ENCODE peak calls at places on chromosomes 12 and 14, in four cellular contexts. One of them, this sample, is unnamed. For H3K27me3, the result is how much of the 10 kb centered on the place peaks cover.

GRCh38 chr12:31645944-31646343 is 13.5 kb upstream of the ETFBKMT start:
- DNase-seq in mammary epithelial cell: no peak
- DNase-seq in heart left ventricle: no peak
- DNase-seq in PC-3: no peak
- DNase-seq in this sample: no peak

GRCh38 chr14:100065942-100066574 is 836 bp downstream of the EVL start:
- DNase-seq in mammary epithelial cell: no peak
- DNase-seq in heart left ventricle: peak
- DNase-seq in PC-3: no peak
- DNase-seq in this sample: no peak

GRCh38 chr12:105278043-105278697 is 42.2 kb upstream of the APPL2 start:
- DNase-seq in mammary epithelial cell: no peak
- DNase-seq in heart left ventricle: no peak
- DNase-seq in PC-3: peak
- DNase-seq in this sample: no peak

GRCh38 chr14:91374897-91375747 is 42.5 kb downstream of the CCDC88C start:
- DNase-seq in mammary epithelial cell: no peak
- DNase-seq in heart left ventricle: no peak
- DNase-seq in PC-3: no peak
- DNase-seq in this sample: no peak

GRCh38 chr14:23186913-23187654 is 3.6 kb upstream of the SLC7A8 start:
- DNase-seq in mammary epithelial cell: peak
- DNase-seq in heart left ventricle: peak
- DNase-seq in PC-3: peak
- DNase-seq in this sample: no peak

GRCh38 chr12:111993290-111994150 is 19.4 kb downstream of the TMEM116 start:
- DNase-seq in mammary epithelial cell: no peak
- DNase-seq in heart left ventricle: no peak
- DNase-seq in PC-3: no peak
- DNase-seq in this sample: no peak

GRCh38 chr12:109388167-109388563 is 40.5 kb downstream of the MYO1H start:
- DNase-seq in mammary epithelial cell: no peak
- DNase-seq in heart left ventricle: no peak
- DNase-seq in PC-3: no peak
- DNase-seq in this sample: no peak

GRCh38 chr12:126727656-126728055 is 1539.3 kb upstream of the TMEM132C start:
- DNase-seq in mammary epithelial cell: no peak
- DNase-seq in heart left ventricle: no peak
- DNase-seq in PC-3: no peak
- DNase-seq in this sample: no peak

GRCh38 chr12:47534695-47535094 is 171.1 kb downstream of the RPAP3 start:
- DNase-seq in mammary epithelial cell: peak
- DNase-seq in heart left ventricle: no peak
- DNase-seq in PC-3: peak
- DNase-seq in this sample: no peak

GRCh38 chr12:96906498-96906848 is 584 bp upstream of the NEDD1 start:
- DNase-seq in mammary epithelial cell: no peak
- DNase-seq in heart left ventricle: no peak
- DNase-seq in PC-3: no peak
- DNase-seq in this sample: no peak

GRCh38 chr12:96907681-96908163 is 665 bp downstream of the NEDD1 start:
- DNase-seq in mammary epithelial cell: peak
- DNase-seq in heart left ventricle: no peak
- DNase-seq in PC-3: no peak
- DNase-seq in this sample: no peak

GRCh38 chr12:96906849-96907664 is at the start of gene NEDD1:
- DNase-seq in mammary epithelial cell: peak
- DNase-seq in heart left ventricle: peak
- DNase-seq in PC-3: peak
- DNase-seq in this sample: no peak

GRCh38 chr12:96901175-96901574 is 5.9 kb upstream of the NEDD1 start:
- DNase-seq in mammary epithelial cell: no peak
- DNase-seq in heart left ventricle: no peak
- DNase-seq in PC-3: no peak
- DNase-seq in this sample: no peak

DNA sequence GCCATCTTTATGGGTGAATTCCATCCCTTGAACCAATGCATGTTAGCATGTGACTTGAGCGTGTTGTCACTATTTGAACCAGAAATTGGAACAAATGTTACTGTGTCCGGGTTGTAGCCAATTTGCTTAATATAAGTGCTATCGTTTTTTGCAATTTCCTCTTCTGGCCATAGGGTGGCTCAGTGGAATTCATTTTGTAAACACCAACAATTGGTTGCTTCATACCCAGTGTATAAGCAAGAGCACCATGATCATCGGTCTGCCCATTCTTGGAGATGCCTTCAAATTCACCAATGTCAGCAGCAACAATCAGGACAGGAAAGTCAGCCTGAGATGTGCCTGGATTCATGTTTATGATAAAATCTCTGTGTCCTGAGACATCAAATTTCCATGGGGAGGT is 5.0 kb upstream of the NEDD1 start:
- DNase-seq in mammary epithelial cell: no peak
- DNase-seq in heart left ventricle: no peak
- DNase-seq in PC-3: no peak
- DNase-seq in this sample: no peak
- TF ChIP-seq CTCF in mammary epithelial cell: no peak
- TF ChIP-seq CTCF in heart left ventricle: no peak
- TF ChIP-seq CTCF in PC-3: peak
- TF ChIP-seq CTCF in this sample: no peak

GRCh38 chr14:74242055-74243042 is 3.1 kb downstream of the VSX2 start:
- DNase-seq in mammary epithelial cell: no peak
- DNase-seq in heart left ventricle: no peak
- DNase-seq in PC-3: no peak
- DNase-seq in this sample: no peak

GRCh38 chr14:74241611-74242005 is 2.4 kb downstream of the VSX2 start:
- DNase-seq in mammary epithelial cell: no peak
- DNase-seq in heart left ventricle: no peak
- DNase-seq in PC-3: no peak
- DNase-seq in this sample: no peak

GRCh38 chr14:74238974-74239847 is at the start of gene VSX2:
- DNase-seq in mammary epithelial cell: no peak
- DNase-seq in heart left ventricle: no peak
- DNase-seq in PC-3: no peak
- DNase-seq in this sample: no peak

GRCh38 chr14:74239848-74240793 is 872 bp downstream of the VSX2 start:
- DNase-seq in mammary epithelial cell: no peak
- DNase-seq in heart left ventricle: no peak
- DNase-seq in PC-3: no peak
- DNase-seq in this sample: no peak

GRCh38 chr14:74240794-74241610 is 1.8 kb downstream of the VSX2 start:
- DNase-seq in mammary epithelial cell: no peak
- DNase-seq in heart left ventricle: no peak
- DNase-seq in PC-3: no peak
- DNase-seq in this sample: no peak
- H3K27me3 ChIP-seq in mammary epithelial cell: half or more
- H3K27me3 ChIP-seq in heart left ventricle: half or more
- H3K27me3 ChIP-seq in PC-3: under half
- H3K27me3 ChIP-seq in this sample: half or more

DNA sequence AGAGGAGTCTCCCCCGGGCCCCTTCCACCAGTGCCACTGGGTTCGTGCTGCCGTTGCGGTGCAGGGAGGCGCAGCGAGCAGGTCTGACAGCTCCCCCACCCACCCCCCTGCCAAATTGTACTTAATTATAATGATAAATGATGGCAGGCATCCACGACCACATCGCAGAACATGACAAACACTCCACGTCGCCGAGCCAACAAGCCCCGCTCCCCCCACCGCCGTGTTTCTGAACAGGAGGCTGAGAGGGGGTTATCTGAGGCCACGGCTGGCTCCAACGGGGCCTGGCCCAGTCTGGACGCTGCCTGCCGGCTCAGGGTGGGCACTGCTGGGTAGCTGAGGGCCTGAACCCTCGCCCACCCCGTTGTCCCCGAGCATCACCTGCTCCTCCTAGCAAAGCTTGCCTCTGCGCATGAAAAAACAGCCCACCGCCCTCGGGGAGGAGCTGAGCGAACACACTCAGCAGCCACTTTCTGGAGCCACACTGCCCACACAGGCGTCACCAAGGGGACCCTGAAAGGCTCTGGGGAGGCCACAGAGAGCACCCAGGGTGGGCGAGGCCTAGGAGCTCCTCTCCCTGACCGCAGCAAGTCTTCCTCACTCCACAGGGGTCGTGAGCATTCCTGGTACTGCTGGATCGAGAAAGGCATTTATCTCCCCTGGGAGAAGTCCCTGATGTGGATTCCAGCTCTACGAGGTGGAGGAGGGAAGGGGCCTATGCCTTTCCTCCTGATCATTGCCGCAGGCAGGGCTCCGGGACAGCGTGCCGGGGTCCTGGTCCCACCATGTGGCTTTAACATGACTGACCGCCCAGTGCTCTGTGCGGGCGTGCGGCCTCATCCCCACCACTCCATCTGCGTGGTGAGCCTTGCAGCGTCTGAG is 35.4 kb upstream of the DIO3 start:
- DNase-seq in mammary epithelial cell: no peak
- DNase-seq in heart left ventricle: no peak
- DNase-seq in PC-3: no peak
- DNase-seq in this sample: no peak
- H3K4me3 ChIP-seq in mammary epithelial cell: no peak
- H3K4me3 ChIP-seq in heart left ventricle: no peak
- H3K4me3 ChIP-seq in PC-3: no peak
- H3K4me3 ChIP-seq in this sample: no peak

DNA sequence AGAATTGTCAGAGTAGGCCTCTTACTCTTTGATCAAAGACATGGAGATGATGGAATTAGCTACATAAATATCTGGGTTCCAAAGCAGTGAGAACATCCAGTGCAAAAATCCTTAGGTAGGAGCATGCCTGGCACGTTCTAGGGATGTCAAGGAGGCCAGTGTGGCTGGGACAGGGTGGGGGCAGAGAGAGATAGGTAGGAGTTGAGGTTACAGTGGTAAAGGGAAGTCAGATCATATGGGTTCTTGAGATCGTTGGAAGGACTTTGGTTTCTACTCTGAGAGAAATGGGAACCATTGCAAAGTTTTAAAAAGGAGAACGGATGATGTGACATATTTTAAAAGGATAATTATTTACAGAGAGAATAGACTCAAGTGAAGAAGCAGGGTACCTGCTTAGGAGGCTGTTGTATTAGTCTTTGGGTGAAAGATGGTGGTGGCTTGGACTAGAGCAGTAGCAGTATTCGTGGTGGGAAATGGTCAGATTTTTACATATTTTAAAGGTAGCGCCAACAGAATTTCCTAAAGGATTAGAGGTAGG is 47.5 kb upstream of the ATP2B1 start:
- DNase-seq in mammary epithelial cell: no peak
- DNase-seq in heart left ventricle: no peak
- DNase-seq in PC-3: no peak
- DNase-seq in this sample: no peak
- TF ChIP-seq CTCF in mammary epithelial cell: no peak
- TF ChIP-seq CTCF in heart left ventricle: no peak
- TF ChIP-seq CTCF in PC-3: no peak
- TF ChIP-seq CTCF in this sample: no peak

DNA sequence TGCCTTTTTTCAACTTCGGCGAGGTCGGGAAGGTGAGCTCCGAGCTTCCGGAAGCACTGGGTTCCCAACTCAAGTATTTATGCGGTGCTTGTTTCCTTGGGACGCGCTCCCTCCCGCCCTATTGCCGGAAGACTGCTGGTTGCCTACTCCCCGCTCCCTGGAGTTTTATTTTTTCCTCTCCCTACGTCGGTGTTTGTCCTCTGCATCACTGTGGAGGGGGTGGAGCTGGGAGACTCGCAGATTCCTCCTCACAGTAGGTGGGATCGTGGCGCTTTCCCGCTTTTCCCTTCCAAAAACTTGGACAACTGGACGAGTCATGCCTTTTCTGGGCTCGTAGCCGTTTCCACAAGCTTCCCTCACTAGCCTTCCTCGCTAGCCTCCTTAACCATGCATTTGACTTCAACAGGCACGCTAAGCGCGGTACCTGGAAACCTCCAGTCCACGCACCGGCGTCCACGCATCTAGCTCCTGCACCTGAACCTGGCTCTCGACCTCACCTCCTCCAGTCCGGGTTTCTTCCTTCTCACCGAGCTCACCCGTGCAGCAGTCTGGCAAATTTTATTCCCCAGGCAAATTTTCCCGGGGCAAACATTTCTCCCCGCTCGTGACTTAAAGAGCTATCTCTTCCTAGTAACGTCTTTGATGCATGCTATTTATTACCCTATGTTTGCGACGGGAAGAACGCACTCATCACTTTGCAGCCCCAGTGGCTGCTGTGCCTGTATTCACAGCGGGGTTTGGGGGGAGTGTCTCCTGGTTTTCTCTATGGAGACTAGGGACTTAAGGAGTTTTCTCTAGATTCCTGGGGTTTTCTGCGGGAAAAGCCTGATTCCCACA is at the start of gene AVPR1A:
- DNase-seq in mammary epithelial cell: no peak
- DNase-seq in heart left ventricle: peak
- DNase-seq in PC-3: no peak
- DNase-seq in this sample: no peak
- H3K27me3 ChIP-seq in mammary epithelial cell: half or more
- H3K27me3 ChIP-seq in heart left ventricle: under half
- H3K27me3 ChIP-seq in PC-3: half or more
- H3K27me3 ChIP-seq in this sample: under half

DNA sequence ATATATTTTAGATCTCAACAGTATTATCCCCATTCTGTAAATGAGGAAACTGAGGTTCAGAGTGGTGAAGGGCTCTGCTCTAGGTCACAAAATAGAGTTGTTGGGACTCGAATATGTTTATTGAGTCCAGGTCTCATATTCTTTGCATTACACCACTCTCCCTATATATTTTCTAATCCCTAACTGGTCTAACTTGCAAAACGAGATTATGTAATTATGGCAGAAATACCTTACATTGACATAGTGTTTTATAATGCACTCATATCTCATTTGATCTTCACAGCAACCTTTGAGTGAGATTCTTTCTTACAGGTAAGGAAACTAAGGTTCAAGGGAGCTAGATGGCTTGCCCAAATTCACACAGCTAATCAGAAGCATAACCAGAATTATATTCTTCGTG is 106.9 kb upstream of the LRIG3 start:
- DNase-seq in mammary epithelial cell: no peak
- DNase-seq in heart left ventricle: no peak
- DNase-seq in PC-3: peak
- DNase-seq in this sample: no peak
- H3K4me3 ChIP-seq in mammary epithelial cell: no peak
- H3K4me3 ChIP-seq in heart left ventricle: no peak
- H3K4me3 ChIP-seq in PC-3: no peak
- H3K4me3 ChIP-seq in this sample: no peak

This sample was measured in kidney epithelial cell.